ENCODE peak calls at places on chromosomes 4 and X, in seven cellular contexts. One of them, this sample, is unnamed.

GRCh38 chr4:89420507-89420906 is 112.9 kb upstream of the GPRIN3 start:
- DNase-seq in kidney tubule cell: no peak
- DNase-seq in fibroblast of the aortic adventitia: no peak
- DNase-seq in activated CD4-positive, alpha-beta T cell treated with anti-CD3 and anti-CD28 coated beads for 24 hours: no peak
- DNase-seq in DMS153: no peak
- DNase-seq in ureter: no peak
- DNase-seq in sciatic nerve: no peak
- DNase-seq in this sample: no peak

GRCh38 chr4:114547340-114548134 is 51.1 kb upstream of the UGT8 start:
- DNase-seq in fibroblast of the aortic adventitia: no peak
- DNase-seq in DMS153: no peak
- DNase-seq in activated CD4-positive, alpha-beta T cell treated with anti-CD3 and anti-CD28 coated beads for 24 hours: no peak
- DNase-seq in ureter: no peak
- DNase-seq in kidney tubule cell: no peak
- DNase-seq in sciatic nerve: no peak
- DNase-seq in this sample: no peak

GRCh38 chrX:86066998-86067397 is 19.6 kb upstream of the CHM start:
- DNase-seq in sciatic nerve: no peak
- DNase-seq in DMS153: no peak
- DNase-seq in activated CD4-positive, alpha-beta T cell treated with anti-CD3 and anti-CD28 coated beads for 24 hours: no peak
- DNase-seq in fibroblast of the aortic adventitia: no peak
- DNase-seq in kidney tubule cell: no peak
- DNase-seq in ureter: no peak
- DNase-seq in this sample: no peak

GRCh38 chr4:75494563-75494962 is 19.6 kb downstream of the RCHY1 start:
- DNase-seq in ureter: no peak
- DNase-seq in DMS153: no peak
- DNase-seq in fibroblast of the aortic adventitia: peak
- DNase-seq in activated CD4-positive, alpha-beta T cell treated with anti-CD3 and anti-CD28 coated beads for 24 hours: no peak
- DNase-seq in kidney tubule cell: no peak
- DNase-seq in sciatic nerve: no peak
- DNase-seq in this sample: no peak

GRCh38 chr4:66017671-66018070 is 347.4 kb upstream of the EPHA5 start:
- DNase-seq in sciatic nerve: no peak
- DNase-seq in activated CD4-positive, alpha-beta T cell treated with anti-CD3 and anti-CD28 coated beads for 24 hours: no peak
- DNase-seq in ureter: no peak
- DNase-seq in kidney tubule cell: no peak
- DNase-seq in fibroblast of the aortic adventitia: no peak
- DNase-seq in DMS153: no peak
- DNase-seq in this sample: no peak

GRCh38 chr4:28973591-28974350 is 1746.4 kb upstream of the PCDH7 start:
- DNase-seq in DMS153: no peak
- DNase-seq in fibroblast of the aortic adventitia: peak
- DNase-seq in sciatic nerve: no peak
- DNase-seq in activated CD4-positive, alpha-beta T cell treated with anti-CD3 and anti-CD28 coated beads for 24 hours: no peak
- DNase-seq in kidney tubule cell: peak
- DNase-seq in ureter: no peak
- DNase-seq in this sample: no peak

GRCh38 chrX:13764765-13765164 is 30.2 kb downstream of the OFD1 start:
- DNase-seq in sciatic nerve: no peak
- DNase-seq in ureter: no peak
- DNase-seq in DMS153: no peak
- DNase-seq in fibroblast of the aortic adventitia: no peak
- DNase-seq in activated CD4-positive, alpha-beta T cell treated with anti-CD3 and anti-CD28 coated beads for 24 hours: no peak
- DNase-seq in kidney tubule cell: no peak
- DNase-seq in this sample: no peak

GRCh38 chr4:141668200-141668599 is 31.8 kb downstream of the IL15 start:
- DNase-seq in kidney tubule cell: peak
- DNase-seq in ureter: no peak
- DNase-seq in DMS153: no peak
- DNase-seq in sciatic nerve: no peak
- DNase-seq in fibroblast of the aortic adventitia: no peak
- DNase-seq in activated CD4-positive, alpha-beta T cell treated with anti-CD3 and anti-CD28 coated beads for 24 hours: no peak
- DNase-seq in this sample: no peak

GRCh38 chrX:129759576-129760061 is 20.1 kb upstream of the SASH3 start:
- DNase-seq in DMS153: no peak
- DNase-seq in ureter: no peak
- DNase-seq in sciatic nerve: no peak
- DNase-seq in fibroblast of the aortic adventitia: peak
- DNase-seq in activated CD4-positive, alpha-beta T cell treated with anti-CD3 and anti-CD28 coated beads for 24 hours: no peak
- DNase-seq in kidney tubule cell: peak
- DNase-seq in this sample: no peak

GRCh38 chrX:147803948-147804347 is 107.8 kb upstream of the FMR1 start:
- DNase-seq in ureter: no peak
- DNase-seq in sciatic nerve: no peak
- DNase-seq in activated CD4-positive, alpha-beta T cell treated with anti-CD3 and anti-CD28 coated beads for 24 hours: no peak
- DNase-seq in fibroblast of the aortic adventitia: no peak
- DNase-seq in kidney tubule cell: peak
- DNase-seq in DMS153: peak
- DNase-seq in this sample: no peak

GRCh38 chr4:72430988-72431387 is 138.0 kb downstream of the ADAMTS3 start:
- DNase-seq in kidney tubule cell: no peak
- DNase-seq in activated CD4-positive, alpha-beta T cell treated with anti-CD3 and anti-CD28 coated beads for 24 hours: no peak
- DNase-seq in fibroblast of the aortic adventitia: no peak
- DNase-seq in DMS153: no peak
- DNase-seq in sciatic nerve: no peak
- DNase-seq in ureter: no peak
- DNase-seq in this sample: no peak

GRCh38 chr4:87236851-87237250 is 16.4 kb upstream of the KLHL8 start:
- DNase-seq in ureter: no peak
- DNase-seq in sciatic nerve: no peak
- DNase-seq in activated CD4-positive, alpha-beta T cell treated with anti-CD3 and anti-CD28 coated beads for 24 hours: no peak
- DNase-seq in fibroblast of the aortic adventitia: no peak
- DNase-seq in kidney tubule cell: no peak
- DNase-seq in DMS153: no peak
- DNase-seq in this sample: no peak

GRCh38 chr4:90515191-90515590 is 388.0 kb downstream of the CCSER1 start:
- DNase-seq in DMS153: no peak
- DNase-seq in sciatic nerve: no peak
- DNase-seq in fibroblast of the aortic adventitia: no peak
- DNase-seq in kidney tubule cell: no peak
- DNase-seq in activated CD4-positive, alpha-beta T cell treated with anti-CD3 and anti-CD28 coated beads for 24 hours: no peak
- DNase-seq in ureter: no peak
- DNase-seq in this sample: no peak

GRCh38 chr4:76615999-76616398 is 181.0 kb downstream of the SHROOM3 start:
- DNase-seq in ureter: no peak
- DNase-seq in sciatic nerve: no peak
- DNase-seq in activated CD4-positive, alpha-beta T cell treated with anti-CD3 and anti-CD28 coated beads for 24 hours: no peak
- DNase-seq in kidney tubule cell: no peak
- DNase-seq in fibroblast of the aortic adventitia: no peak
- DNase-seq in DMS153: no peak
- DNase-seq in this sample: no peak

GRCh38 chr4:70496231-70496630 is 22.1 kb upstream of the AMTN start:
- DNase-seq in sciatic nerve: no peak
- DNase-seq in DMS153: no peak
- DNase-seq in ureter: no peak
- DNase-seq in activated CD4-positive, alpha-beta T cell treated with anti-CD3 and anti-CD28 coated beads for 24 hours: no peak
- DNase-seq in fibroblast of the aortic adventitia: no peak
- DNase-seq in kidney tubule cell: no peak
- DNase-seq in this sample: no peak

GRCh38 chrX:140190441-140191108 is 225.3 kb upstream of the CXorf66 start:
- DNase-seq in kidney tubule cell: peak
- DNase-seq in fibroblast of the aortic adventitia: peak
- DNase-seq in sciatic nerve: no peak
- DNase-seq in ureter: no peak
- DNase-seq in activated CD4-positive, alpha-beta T cell treated with anti-CD3 and anti-CD28 coated beads for 24 hours: no peak
- DNase-seq in DMS153: no peak
- DNase-seq in this sample: no peak

GRCh38 chrX:136577562-136577961 is 45.5 kb downstream of the VGLL1 start:
- DNase-seq in DMS153: peak
- DNase-seq in sciatic nerve: peak
- DNase-seq in activated CD4-positive, alpha-beta T cell treated with anti-CD3 and anti-CD28 coated beads for 24 hours: peak
- DNase-seq in kidney tubule cell: peak
- DNase-seq in fibroblast of the aortic adventitia: peak
- DNase-seq in ureter: peak
- DNase-seq in this sample: no peak

GRCh38 chr4:140266958-140267568 is 106.4 kb upstream of the SCOC start:
- DNase-seq in DMS153: no peak
- DNase-seq in ureter: no peak
- DNase-seq in activated CD4-positive, alpha-beta T cell treated with anti-CD3 and anti-CD28 coated beads for 24 hours: no peak
- DNase-seq in kidney tubule cell: no peak
- DNase-seq in fibroblast of the aortic adventitia: peak
- DNase-seq in sciatic nerve: no peak
- DNase-seq in this sample: no peak

GRCh38 chr4:8524595-8525382 is 55.4 kb upstream of the GPR78 start:
- DNase-seq in DMS153: no peak
- DNase-seq in ureter: no peak
- DNase-seq in sciatic nerve: no peak
- DNase-seq in kidney tubule cell: no peak
- DNase-seq in fibroblast of the aortic adventitia: no peak
- DNase-seq in activated CD4-positive, alpha-beta T cell treated with anti-CD3 and anti-CD28 coated beads for 24 hours: no peak
- DNase-seq in this sample: no peak

GRCh38 chrX:39327255-39327654 is 526.0 kb downstream of the MID1IP1 start:
- DNase-seq in fibroblast of the aortic adventitia: no peak
- DNase-seq in kidney tubule cell: no peak
- DNase-seq in sciatic nerve: no peak
- DNase-seq in activated CD4-positive, alpha-beta T cell treated with anti-CD3 and anti-CD28 coated beads for 24 hours: no peak
- DNase-seq in DMS153: no peak
- DNase-seq in ureter: no peak
- DNase-seq in this sample: no peak

GRCh38 chrX:40105791-40106676 is 8.3 kb upstream of the BCOR start:
- DNase-seq in kidney tubule cell: peak
- DNase-seq in activated CD4-positive, alpha-beta T cell treated with anti-CD3 and anti-CD28 coated beads for 24 hours: no peak
- DNase-seq in fibroblast of the aortic adventitia: no peak
- DNase-seq in sciatic nerve: peak
- DNase-seq in ureter: peak
- DNase-seq in DMS153: no peak
- DNase-seq in this sample: no peak

GRCh38 chrX:4243759-4244158 is 530.3 kb upstream of the PRKX start:
- DNase-seq in activated CD4-positive, alpha-beta T cell treated with anti-CD3 and anti-CD28 coated beads for 24 hours: no peak
- DNase-seq in ureter: no peak
- DNase-seq in sciatic nerve: no peak
- DNase-seq in DMS153: peak
- DNase-seq in kidney tubule cell: no peak
- DNase-seq in fibroblast of the aortic adventitia: no peak
- DNase-seq in this sample: no peak

GRCh38 chrX:44828008-44828605 is 15.7 kb upstream of the DUSP21 start:
- DNase-seq in ureter: no peak
- DNase-seq in fibroblast of the aortic adventitia: peak
- DNase-seq in activated CD4-positive, alpha-beta T cell treated with anti-CD3 and anti-CD28 coated beads for 24 hours: no peak
- DNase-seq in kidney tubule cell: peak
- DNase-seq in DMS153: no peak
- DNase-seq in sciatic nerve: no peak
- DNase-seq in this sample: no peak

GRCh38 chrX:13000311-13000811 is 25.5 kb downstream of the TMSB4X start:
- DNase-seq in sciatic nerve: no peak
- DNase-seq in activated CD4-positive, alpha-beta T cell treated with anti-CD3 and anti-CD28 coated beads for 24 hours: no peak
- DNase-seq in DMS153: no peak
- DNase-seq in fibroblast of the aortic adventitia: no peak
- DNase-seq in kidney tubule cell: no peak
- DNase-seq in ureter: no peak
- DNase-seq in this sample: no peak

GRCh38 chrX:71652405-71652804 is 14.9 kb upstream of the LOC101059915 start:
- DNase-seq in sciatic nerve: no peak
- DNase-seq in activated CD4-positive, alpha-beta T cell treated with anti-CD3 and anti-CD28 coated beads for 24 hours: no peak
- DNase-seq in ureter: no peak
- DNase-seq in DMS153: no peak
- DNase-seq in fibroblast of the aortic adventitia: peak
- DNase-seq in kidney tubule cell: peak
- DNase-seq in this sample: no peak

GRCh38 chr4:4549534-4549933 is 7.7 kb upstream of the STX18 start:
- DNase-seq in activated CD4-positive, alpha-beta T cell treated with anti-CD3 and anti-CD28 coated beads for 24 hours: no peak
- DNase-seq in ureter: no peak
- DNase-seq in fibroblast of the aortic adventitia: no peak
- DNase-seq in DMS153: no peak
- DNase-seq in kidney tubule cell: peak
- DNase-seq in sciatic nerve: no peak
- DNase-seq in this sample: no peak

GRCh38 chr4:32735856-32736590 is 2015.9 kb downstream of the PCDH7 start:
- DNase-seq in kidney tubule cell: peak
- DNase-seq in fibroblast of the aortic adventitia: no peak
- DNase-seq in ureter: no peak
- DNase-seq in activated CD4-positive, alpha-beta T cell treated with anti-CD3 and anti-CD28 coated beads for 24 hours: no peak
- DNase-seq in DMS153: no peak
- DNase-seq in sciatic nerve: no peak
- DNase-seq in this sample: no peak

GRCh38 chr4:17997129-17997528 is 24.4 kb downstream of the LCORL start:
- DNase-seq in kidney tubule cell: no peak
- DNase-seq in sciatic nerve: no peak
- DNase-seq in fibroblast of the aortic adventitia: no peak
- DNase-seq in DMS153: no peak
- DNase-seq in activated CD4-positive, alpha-beta T cell treated with anti-CD3 and anti-CD28 coated beads for 24 hours: no peak
- DNase-seq in ureter: no peak
- DNase-seq in this sample: no peak

GRCh38 chrX:34810364-34810763 is 132.2 kb upstream of the FAM47B start:
- DNase-seq in activated CD4-positive, alpha-beta T cell treated with anti-CD3 and anti-CD28 coated beads for 24 hours: no peak
- DNase-seq in DMS153: no peak
- DNase-seq in ureter: no peak
- DNase-seq in kidney tubule cell: peak
- DNase-seq in fibroblast of the aortic adventitia: peak
- DNase-seq in sciatic nerve: no peak
- DNase-seq in this sample: no peak

GRCh38 chr4:142475663-142476062 is 370.4 kb downstream of the INPP4B start:
- DNase-seq in activated CD4-positive, alpha-beta T cell treated with anti-CD3 and anti-CD28 coated beads for 24 hours: no peak
- DNase-seq in DMS153: peak
- DNase-seq in fibroblast of the aortic adventitia: peak
- DNase-seq in sciatic nerve: no peak
- DNase-seq in ureter: no peak
- DNase-seq in kidney tubule cell: no peak
- DNase-seq in this sample: no peak

GRCh38 chr4:74830928-74831327 is 36.6 kb upstream of the BTC start:
- DNase-seq in fibroblast of the aortic adventitia: no peak
- DNase-seq in DMS153: no peak
- DNase-seq in kidney tubule cell: no peak
- DNase-seq in activated CD4-positive, alpha-beta T cell treated with anti-CD3 and anti-CD28 coated beads for 24 hours: no peak
- DNase-seq in sciatic nerve: no peak
- DNase-seq in ureter: no peak
- DNase-seq in this sample: no peak

GRCh38 chr4:139692300-139693012 is 26.8 kb downstream of the MGST2 start:
- DNase-seq in kidney tubule cell: no peak
- DNase-seq in ureter: no peak
- DNase-seq in DMS153: no peak
- DNase-seq in fibroblast of the aortic adventitia: no peak
- DNase-seq in activated CD4-positive, alpha-beta T cell treated with anti-CD3 and anti-CD28 coated beads for 24 hours: no peak
- DNase-seq in sciatic nerve: no peak
- DNase-seq in this sample: no peak

GRCh38 chr4:182564966-182565365 is 321.8 kb downstream of the TENM3 start:
- DNase-seq in ureter: no peak
- DNase-seq in fibroblast of the aortic adventitia: no peak
- DNase-seq in activated CD4-positive, alpha-beta T cell treated with anti-CD3 and anti-CD28 coated beads for 24 hours: no peak
- DNase-seq in DMS153: no peak
- DNase-seq in sciatic nerve: no peak
- DNase-seq in kidney tubule cell: no peak
- DNase-seq in this sample: no peak

GRCh38 chrX:142938793-142939192 is 86.9 kb upstream of the SPANXN4 start:
- DNase-seq in ureter: no peak
- DNase-seq in kidney tubule cell: no peak
- DNase-seq in DMS153: no peak
- DNase-seq in activated CD4-positive, alpha-beta T cell treated with anti-CD3 and anti-CD28 coated beads for 24 hours: no peak
- DNase-seq in fibroblast of the aortic adventitia: no peak
- DNase-seq in sciatic nerve: no peak
- DNase-seq in this sample: no peak

GRCh38 chrX:83771664-83772063 is 89.3 kb upstream of the CYLC1 start:
- DNase-seq in sciatic nerve: no peak
- DNase-seq in ureter: no peak
- DNase-seq in fibroblast of the aortic adventitia: no peak
- DNase-seq in DMS153: no peak
- DNase-seq in kidney tubule cell: peak
- DNase-seq in activated CD4-positive, alpha-beta T cell treated with anti-CD3 and anti-CD28 coated beads for 24 hours: no peak
- DNase-seq in this sample: no peak

GRCh38 chr4:1240721-1241465 is 8.0 kb downstream of the CTBP1 start:
- DNase-seq in activated CD4-positive, alpha-beta T cell treated with anti-CD3 and anti-CD28 coated beads for 24 hours: no peak
- DNase-seq in ureter: no peak
- DNase-seq in DMS153: no peak
- DNase-seq in fibroblast of the aortic adventitia: no peak
- DNase-seq in sciatic nerve: peak
- DNase-seq in kidney tubule cell: no peak
- DNase-seq in this sample: peak

GRCh38 chr4:1760521-1761001 is 32.5 kb upstream of the FGFR3 start:
- DNase-seq in fibroblast of the aortic adventitia: no peak
- DNase-seq in DMS153: no peak
- DNase-seq in sciatic nerve: no peak
- DNase-seq in activated CD4-positive, alpha-beta T cell treated with anti-CD3 and anti-CD28 coated beads for 24 hours: no peak
- DNase-seq in kidney tubule cell: no peak
- DNase-seq in ureter: no peak
- DNase-seq in this sample: no peak

GRCh38 chrX:151712253-151712652 is 3.6 kb upstream of the FATE1 start:
- DNase-seq in activated CD4-positive, alpha-beta T cell treated with anti-CD3 and anti-CD28 coated beads for 24 hours: no peak
- DNase-seq in DMS153: no peak
- DNase-seq in sciatic nerve: no peak
- DNase-seq in fibroblast of the aortic adventitia: no peak
- DNase-seq in ureter: no peak
- DNase-seq in kidney tubule cell: no peak
- DNase-seq in this sample: peak